ENCODE peak calls at places on chromosomes 4 and X, in ten cellular contexts. E is NCI-H146; J is body of pancreas; H is uterus; C is lower leg skin; D is T follicular helper cell; R is effector memory CD4-positive, alpha-beta T cell; O is stimulated activated CD4-positive, alpha-beta T cell treated with anti-CD3 and anti-CD28 coated beads, Interleukin-2, amount 100 ng/mL, for 48 hours; V is astrocyte of the cerebellum; A is naive thymus-derived CD8-positive, alpha-beta T cell. F is an unnamed sample.

GRCh38 chrX:130893356-130894085 is 9.5 kb downstream of the ENOX2 start:
- DNase-seq in H (no peak), V (no peak), O (no peak), C (no peak), R (no peak), A (no peak), E (no peak), J (no peak), D (no peak), F (no peak)

GRCh38 chr4:114072781-114073180 is 93.3 kb upstream of the ARSJ start:
- DNase-seq in J (no peak), A (no peak), C (no peak), E (no peak), V (no peak), D (no peak), R (no peak), H (no peak), O (no peak), F (no peak)

GRCh38 chrX:41051303-41051702 is 33.9 kb upstream of the USP9X start:
- DNase-seq in H (no peak), D (no peak), C (no peak), V (no peak), A (no peak), J (no peak), E (no peak), O (no peak), R (no peak), F (no peak)

GRCh38 chr4:93396274-93396673 is 432.3 kb upstream of the ATOH1 start:
- DNase-seq in J (no peak), C (no peak), A (no peak), D (no peak), V (peak), H (no peak), E (no peak), R (no peak), O (no peak), F (no peak)

GRCh38 chrX:130111220-130111934 is 1.1 kb upstream of the ELF4 start:
- DNase-seq in J (no peak), E (peak), H (no peak), V (no peak), R (no peak), A (no peak), D (no peak), C (no peak), O (no peak), F (no peak)

GRCh38 chr4:67049446-67049845 is 495.9 kb downstream of the CENPC start:
- DNase-seq in R (no peak), D (no peak), V (no peak), A (no peak), J (no peak), O (no peak), C (no peak), H (no peak), E (no peak), F (no peak)

GRCh38 chr4:4200624-4201023 is 26.1 kb downstream of the OTOP1 start:
- DNase-seq in J (no peak), H (no peak), A (no peak), E (no peak), V (no peak), C (no peak), D (no peak), R (no peak), O (no peak), F (no peak)

GRCh38 chr4:35151816-35152572 is 1092.3 kb downstream of the ARAP2 start:
- DNase-seq in H (no peak), V (no peak), A (no peak), C (no peak), J (peak), R (no peak), E (no peak), D (no peak), O (no peak), F (no peak)

GRCh38 chrX:101347859-101348451 is 587 bp downstream of the TIMM8A start:
- DNase-seq in J (peak), C (no peak), E (no peak), D (no peak), A (no peak), H (no peak), R (no peak), O (no peak), V (no peak), F (no peak)

GRCh38 chrX:118074086-118074485 is 42.5 kb downstream of the KLHL13 start:
- DNase-seq in E (no peak), O (no peak), D (no peak), J (no peak), A (no peak), C (no peak), R (no peak), H (peak), V (no peak), F (no peak)

GRCh38 chr4:147525494-147526271 is 44.8 kb downstream of the EDNRA start:
- DNase-seq in D (no peak), J (no peak), C (no peak), R (no peak), A (no peak), O (no peak), E (no peak), H (peak), V (no peak), F (no peak)

GRCh38 chr4:2340272-2341061 is 78.0 kb downstream of the ZFYVE28 start:
- DNase-seq in C (no peak), V (no peak), J (no peak), O (no peak), A (no peak), H (no peak), E (no peak), D (no peak), R (no peak), F (peak)

GRCh38 chrX:16103625-16104024 is 19.7 kb upstream of the GRPR start:
- DNase-seq in R (no peak), H (no peak), A (no peak), J (no peak), D (no peak), O (no peak), C (no peak), V (no peak), E (no peak), F (no peak)

GRCh38 chr4:182555997-182556418 is 312.8 kb downstream of the TENM3 start:
- DNase-seq in C (peak), D (no peak), J (no peak), E (no peak), A (no peak), R (no peak), V (peak), O (no peak), H (peak), F (no peak)

GRCh38 chr4:108035691-108036090 is 46.0 kb downstream of the HADH start:
- DNase-seq in J (no peak), V (no peak), O (no peak), R (no peak), E (no peak), A (no peak), H (no peak), D (no peak), C (no peak), F (no peak)

GRCh38 chr4:72358483-72358882 is 210.5 kb downstream of the ADAMTS3 start:
- DNase-seq in H (no peak), J (no peak), V (no peak), O (no peak), C (no peak), D (no peak), E (no peak), R (no peak), A (no peak), F (no peak)

GRCh38 chr4:150321113-150321512 is 242.9 kb downstream of the DCLK2 start:
- DNase-seq in J (no peak), C (no peak), R (no peak), A (no peak), H (no peak), V (no peak), D (no peak), E (peak), O (no peak), F (no peak)

GRCh38 chr4:24137963-24138601 is 248.2 kb upstream of the PPARGC1A start:
- DNase-seq in J (no peak), C (no peak), D (no peak), E (no peak), V (no peak), H (no peak), O (no peak), R (no peak), A (no peak), F (no peak)

GRCh38 chr4:39280770-39281169 is 85.4 kb downstream of the RFC1 start:
- DNase-seq in H (no peak), A (no peak), O (no peak), R (no peak), V (no peak), C (no peak), E (no peak), D (no peak), J (no peak), F (no peak)

GRCh38 chr4:85733798-85734197 is 258.8 kb downstream of the ARHGAP24 start:
- DNase-seq in O (no peak), H (no peak), R (no peak), J (no peak), V (no peak), D (no peak), E (no peak), A (no peak), C (no peak), F (peak)

GRCh38 chrX:1334854-1335253 is 1.7 kb upstream of the IL3RA start:
- DNase-seq in D (no peak), C (no peak), J (no peak), A (no peak), H (no peak), V (no peak), O (no peak), E (no peak), R (no peak), F (no peak)

GRCh38 chr4:19936471-19936870 is 315.2 kb upstream of the SLIT2 start:
- DNase-seq in H (no peak), A (no peak), O (no peak), C (no peak), E (no peak), D (no peak), R (no peak), J (no peak), V (peak), F (no peak)

GRCh38 chrX:107654778-107655761 is 26.8 kb downstream of the PRPS1 start:
- DNase-seq in V (no peak), J (peak), D (peak), H (peak), R (peak), O (peak), C (peak), A (peak), E (peak), F (peak)

GRCh38 chr4:7806080-7806630 is 133.5 kb downstream of the AFAP1 start:
- DNase-seq in J (peak), V (peak), H (peak), C (no peak), D (no peak), R (no peak), E (no peak), A (no peak), O (no peak), F (no peak)

GRCh38 chr4:41369680-41370079 is 113.0 kb downstream of the UCHL1 start:
- DNase-seq in J (peak), V (no peak), E (no peak), O (no peak), D (no peak), C (no peak), H (no peak), R (no peak), A (no peak), F (no peak)

GRCh38 chrX:132677233-132677716 is 188.4 kb upstream of the MBNL3 start:
- DNase-seq in V (no peak), C (no peak), O (no peak), J (no peak), E (no peak), D (no peak), R (no peak), A (no peak), H (no peak), F (no peak)

GRCh38 chrX:52410439-52411394 is 41.9 kb downstream of the XAGE2 start:
- DNase-seq in V (no peak), C (no peak), H (no peak), J (no peak), A (no peak), R (no peak), O (no peak), E (no peak), D (no peak), F (no peak)

GRCh38 chr4:3708611-3709010 is 57.6 kb upstream of the ADRA2C start:
- DNase-seq in E (no peak), V (no peak), A (no peak), H (no peak), C (no peak), R (no peak), O (no peak), D (no peak), J (no peak), F (no peak)

GRCh38 chrX:38886112-38886511 is 84.9 kb downstream of the MID1IP1 start:
- DNase-seq in H (no peak), O (no peak), C (no peak), J (no peak), V (no peak), R (no peak), A (no peak), D (no peak), E (no peak), F (no peak)

GRCh38 chrX:637660-638481 is 7.3 kb downstream of the SHOX start:
- DNase-seq in C (no peak), O (no peak), D (no peak), V (no peak), E (no peak), A (no peak), R (no peak), H (no peak), J (no peak), F (no peak)

GRCh38 chrX:9988762-9989161 is 21.6 kb downstream of the CLDN34 start:
- DNase-seq in J (no peak), C (no peak), O (no peak), H (no peak), E (peak), R (no peak), A (no peak), D (no peak), V (no peak), F (no peak)

GRCh38 chr4:126267689-126268088 is 952.9 kb downstream of the FAT4 start:
- DNase-seq in R (no peak), J (no peak), O (no peak), E (no peak), V (no peak), D (no peak), A (no peak), C (no peak), H (no peak), F (no peak)

GRCh38 chr4:140937866-140938265 is 181.7 kb upstream of the TBC1D9 start:
- DNase-seq in J (no peak), D (no peak), H (no peak), C (no peak), E (no peak), R (no peak), V (no peak), A (no peak), O (no peak), F (no peak)

GRCh38 chr4:168881754-168882153 is 128.3 kb downstream of the CBR4 start:
- DNase-seq in J (no peak), C (no peak), A (no peak), H (no peak), D (no peak), R (no peak), V (no peak), E (no peak), O (no peak), F (no peak)

GRCh38 chr4:116733368-116733767 is 352.0 kb downstream of the TRAM1L1 start:
- DNase-seq in O (no peak), A (no peak), E (no peak), V (no peak), H (no peak), J (no peak), R (no peak), C (no peak), D (no peak), F (no peak)

GRCh38 chr4:36196145-36196925 is 48.0 kb downstream of the ARAP2 start:
- DNase-seq in H (no peak), V (no peak), E (no peak), D (no peak), O (no peak), A (no peak), R (no peak), C (no peak), J (no peak), F (no peak)

GRCh38 chr4:52856802-52857201 is 5.3 kb upstream of the RASL11B start:
- DNase-seq in A (no peak), V (no peak), D (no peak), C (no peak), J (no peak), E (no peak), R (no peak), O (no peak), H (no peak), F (no peak)

GRCh38 chr4:15149842-15150592 is 147.7 kb downstream of the CPEB2 start:
- DNase-seq in R (no peak), C (peak), V (peak), A (no peak), E (peak), D (no peak), O (no peak), J (peak), H (peak), F (no peak)

GRCh38 chrX:14491689-14492088 is 37.6 kb upstream of the GLRA2 start:
- DNase-seq in A (no peak), D (no peak), V (no peak), O (no peak), C (no peak), R (no peak), E (no peak), H (no peak), J (no peak), F (no peak)

GRCh38 chrX:72100824-72101351 is 30.8 kb downstream of the RTL5 start:
- DNase-seq in E (no peak), J (no peak), C (no peak), H (no peak), V (no peak), O (peak), D (peak), A (peak), R (peak), F (peak)

F was measured in B cell.